ENCODE peak calls at places on chromosomes 12 and 14, in four cellular contexts. Y, P, R and Q are unnamed samples.

GRCh38 chr12:80567391-80567790 is 123.4 kb downstream of the PTPRQ start:
- DNase-seq in P (no peak), Y (no peak), R (no peak), Q (no peak)

GRCh38 chr14:85602366-85602765 is 72.4 kb downstream of the FLRT2 start:
- DNase-seq in R (no peak), Y (no peak), P (no peak), Q (no peak)

GRCh38 chr14:91244501-91244901 is at the start of gene GPR68:
- DNase-seq in Y (no peak), P (peak), R (no peak), Q (no peak)

GRCh38 chr14:90726656-90727055 is 89.6 kb downstream of the TTC7B start:
- DNase-seq in P (no peak), R (peak), Y (no peak), Q (no peak)

GRCh38 chr14:72962829-72963312 is 36.6 kb downstream of the DCAF4 start:
- DNase-seq in Y (peak), P (peak), R (peak), Q (peak)

GRCh38 chr14:22272408-22272807 is 316.6 kb downstream of the DAD1 start:
- DNase-seq in P (no peak), Y (no peak), R (no peak), Q (no peak)

GRCh38 chr12:42716521-42716920 is 127.0 kb upstream of the PRICKLE1 start:
- DNase-seq in Y (no peak), P (no peak), R (no peak), Q (no peak)

GRCh38 chr12:9730591-9730990 is 2.3 kb downstream of the CLECL1 start:
- DNase-seq in R (no peak), P (no peak), Y (no peak), Q (no peak)

GRCh38 chr12:22377731-22378496 is 43.4 kb upstream of the ST8SIA1 start:
- DNase-seq in Y (no peak), R (no peak), P (no peak), Q (no peak)

GRCh38 chr12:31491819-31492598 is 98.9 kb downstream of the DENND5B start:
- DNase-seq in Y (peak), P (no peak), R (peak), Q (no peak)

GRCh38 chr12:116525418-116526001 is 33.7 kb upstream of the MAP1LC3B2 start:
- DNase-seq in P (no peak), Y (no peak), R (peak), Q (no peak)

GRCh38 chr12:879641-880040 is 69.9 kb downstream of the RAD52 start:
- DNase-seq in P (no peak), Y (no peak), R (no peak), Q (no peak)

GRCh38 chr14:81465507-81466228 is 65.5 kb upstream of the STON2 start:
- DNase-seq in P (no peak), Y (no peak), R (no peak), Q (no peak)

GRCh38 chr12:7628401-7628961 is 37.2 kb downstream of the APOBEC1 start:
- DNase-seq in P (no peak), R (no peak), Y (no peak), Q (no peak)

GRCh38 chr12:57718641-57719528 is 19.7 kb downstream of the AGAP2 start:
- DNase-seq in R (no peak), P (peak), Y (no peak), Q (no peak)

GRCh38 chr12:59708484-59708883 is 112.7 kb downstream of the SLC16A7 start:
- DNase-seq in P (no peak), Y (no peak), R (no peak), Q (no peak)

GRCh38 chr14:26531894-26532293 is 65.9 kb downstream of the NOVA1 start:
- DNase-seq in Y (peak), R (no peak), P (no peak), Q (no peak)

GRCh38 chr12:38934078-38934584 is 28.7 kb upstream of the CPNE8 start:
- DNase-seq in P (no peak), Y (no peak), R (no peak), Q (peak)

GRCh38 chr14:90695997-90696681 is 120.1 kb downstream of the TTC7B start:
- DNase-seq in P (no peak), R (no peak), Y (no peak), Q (no peak)

GRCh38 chr12:56288705-56289387 is 11.3 kb downstream of the CS start:
- DNase-seq in R (no peak), Y (no peak), P (no peak), Q (no peak)

GRCh38 chr12:5546616-5547015 is 114.7 kb downstream of the NTF3 start:
- DNase-seq in R (no peak), P (no peak), Y (no peak), Q (no peak)

GRCh38 chr12:120228041-120228290 is 27.1 kb upstream of the RPLP0 start:
- DNase-seq in P (no peak), Y (no peak), R (no peak), Q (no peak)

GRCh38 chr14:98736701-98737338 is 535.2 kb downstream of the BCL11B start:
- DNase-seq in R (no peak), Y (no peak), P (no peak), Q (no peak)

GRCh38 chr14:30214456-30215090 is 286.9 kb upstream of the PRKD1 start:
- DNase-seq in Y (peak), P (no peak), R (peak), Q (peak)

GRCh38 chr14:104819361-104819771 is 18.5 kb downstream of the ZBTB42 start:
- DNase-seq in R (no peak), Y (no peak), P (no peak), Q (no peak)

GRCh38 chr14:39109893-39110715 is 4.0 kb upstream of the GEMIN2 start:
- DNase-seq in P (no peak), R (no peak), Y (no peak), Q (peak)

GRCh38 chr14:75476274-75476995 is 45.8 kb upstream of the BATF start:
- DNase-seq in R (no peak), P (no peak), Y (peak), Q (no peak)

GRCh38 chr12:69986109-69986508 is 161.1 kb downstream of the MYRFL start:
- DNase-seq in Y (no peak), P (no peak), R (no peak), Q (no peak)

GRCh38 chr12:69988601-69989194 is 163.7 kb downstream of the MYRFL start:
- DNase-seq in R (no peak), P (no peak), Y (no peak), Q (no peak)

GRCh38 chr12:69985656-69986055 is 160.6 kb downstream of the MYRFL start:
- DNase-seq in P (peak), R (peak), Y (peak), Q (peak)

GRCh38 chr12:69984216-69984615 is 159.2 kb downstream of the MYRFL start:
- DNase-seq in R (no peak), P (no peak), Y (no peak), Q (no peak)

GRCh38 chr12:69987453-69988102 is 162.6 kb downstream of the MYRFL start:
- DNase-seq in Y (peak), R (peak), P (no peak), Q (no peak)
- H3K9ac ChIP-seq in Y (no peak), R (peak), P (no peak), Q (no peak)

DNA sequence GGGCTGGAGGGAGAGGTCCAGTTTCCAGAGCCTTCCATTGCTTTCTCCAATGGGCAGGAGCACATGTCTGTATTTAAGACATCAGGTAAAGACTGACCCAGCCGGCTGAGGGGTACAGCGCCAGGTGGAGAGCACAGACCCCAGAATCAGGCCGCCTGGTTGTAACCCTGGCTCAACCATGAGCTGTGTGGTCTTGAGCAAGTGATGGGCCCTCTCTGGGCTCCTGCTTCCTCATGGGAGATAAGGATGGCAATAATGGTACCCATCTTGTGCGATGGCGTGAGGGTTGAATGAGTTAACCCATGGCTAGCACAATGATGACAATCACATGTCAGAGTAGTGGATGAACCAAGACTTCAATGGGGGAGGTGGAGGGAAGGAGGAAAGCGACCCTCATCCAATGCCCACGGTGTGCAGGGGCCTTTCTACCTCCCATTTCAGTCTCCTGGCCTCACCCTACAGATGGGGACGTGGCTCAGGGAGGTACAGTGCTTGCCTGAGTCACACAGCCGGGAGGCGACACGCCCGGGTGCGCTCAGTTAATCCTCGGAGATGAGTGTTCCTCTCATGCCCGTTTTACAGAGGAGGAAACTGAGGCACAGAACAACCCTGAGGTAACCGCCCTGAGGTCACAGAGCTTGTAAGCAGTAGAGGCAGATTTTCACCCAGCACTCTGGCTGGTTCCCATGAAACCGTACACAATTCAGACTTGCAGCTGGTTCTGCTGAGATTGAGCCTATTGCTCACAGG is 163.9 kb downstream of the RBM19 start:
- DNase-seq in Y (no peak), R (no peak), P (no peak), Q (no peak)
- TF ChIP-seq FOSL1 in Y (no peak), R (no peak), P (no peak), Q (no peak)

DNA sequence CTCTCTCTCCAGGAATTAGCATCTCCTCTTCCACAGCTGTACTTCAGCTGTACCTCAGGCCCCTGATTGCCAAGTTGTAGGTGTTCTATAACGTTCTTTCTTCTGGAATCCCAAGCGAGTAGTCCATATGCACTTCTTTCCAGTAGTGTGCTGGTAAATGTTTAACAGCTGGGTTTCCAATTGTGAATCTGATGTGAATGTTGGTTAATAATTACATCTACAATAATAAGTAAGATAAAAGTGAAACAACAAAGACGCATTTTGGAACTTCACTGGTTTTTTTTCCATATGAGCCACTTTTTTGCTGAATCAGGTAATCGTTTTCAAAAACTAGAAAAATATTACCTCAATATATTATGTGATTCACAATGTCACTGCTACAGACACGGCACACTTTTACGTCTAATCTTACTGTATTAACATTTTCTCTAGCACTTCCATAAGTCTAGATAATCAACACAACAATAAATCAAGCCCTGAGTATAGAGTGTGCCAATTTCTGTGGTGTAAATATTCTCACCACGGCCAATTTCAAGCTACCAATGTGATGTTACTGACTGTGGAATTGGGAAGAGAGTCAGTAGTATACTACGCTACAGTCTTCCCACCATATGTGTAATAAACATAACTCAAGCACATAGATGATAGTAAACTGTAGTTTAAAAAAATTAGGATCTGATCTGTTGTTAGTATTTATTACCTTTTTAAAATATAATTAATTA is 113.0 kb downstream of the ZFP36L1 start:
- DNase-seq in P (no peak), Y (peak), R (no peak), Q (no peak)
- H3K9ac ChIP-seq in P (no peak), Y (no peak), R (no peak), Q (no peak)

DNA sequence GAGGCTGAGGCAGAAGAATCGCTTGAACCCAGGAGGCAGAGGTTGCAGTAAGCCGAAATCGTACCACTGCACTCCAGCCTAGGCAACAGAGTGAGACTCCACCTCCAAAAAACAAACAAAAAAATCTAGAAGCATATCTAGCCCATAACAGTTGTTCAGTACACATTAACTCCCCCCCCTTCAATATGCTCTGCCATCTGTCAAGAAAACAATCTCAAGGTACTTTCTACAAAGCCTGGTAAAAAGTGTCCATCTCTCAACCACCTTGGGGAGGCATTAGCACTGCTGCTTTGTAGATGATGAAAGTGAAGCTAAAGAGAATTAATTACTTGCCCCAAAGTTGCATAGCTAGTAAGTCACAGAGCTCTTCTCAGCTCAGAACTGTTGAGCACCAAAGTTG is 24.9 kb downstream of the LGALS3 start:
- DNase-seq in P (no peak), Y (no peak), R (no peak), Q (no peak)
- TF ChIP-seq FOSL1 in P (no peak), Y (no peak), R (no peak), Q (no peak)

GRCh38 chr12:92898755-92899154 is 30.3 kb downstream of the EEA1 start:
- DNase-seq in R (no peak), Y (no peak), P (no peak), Q (no peak)
- H3K9ac ChIP-seq in R (peak), Y (no peak), P (no peak), Q (no peak)

DNA sequence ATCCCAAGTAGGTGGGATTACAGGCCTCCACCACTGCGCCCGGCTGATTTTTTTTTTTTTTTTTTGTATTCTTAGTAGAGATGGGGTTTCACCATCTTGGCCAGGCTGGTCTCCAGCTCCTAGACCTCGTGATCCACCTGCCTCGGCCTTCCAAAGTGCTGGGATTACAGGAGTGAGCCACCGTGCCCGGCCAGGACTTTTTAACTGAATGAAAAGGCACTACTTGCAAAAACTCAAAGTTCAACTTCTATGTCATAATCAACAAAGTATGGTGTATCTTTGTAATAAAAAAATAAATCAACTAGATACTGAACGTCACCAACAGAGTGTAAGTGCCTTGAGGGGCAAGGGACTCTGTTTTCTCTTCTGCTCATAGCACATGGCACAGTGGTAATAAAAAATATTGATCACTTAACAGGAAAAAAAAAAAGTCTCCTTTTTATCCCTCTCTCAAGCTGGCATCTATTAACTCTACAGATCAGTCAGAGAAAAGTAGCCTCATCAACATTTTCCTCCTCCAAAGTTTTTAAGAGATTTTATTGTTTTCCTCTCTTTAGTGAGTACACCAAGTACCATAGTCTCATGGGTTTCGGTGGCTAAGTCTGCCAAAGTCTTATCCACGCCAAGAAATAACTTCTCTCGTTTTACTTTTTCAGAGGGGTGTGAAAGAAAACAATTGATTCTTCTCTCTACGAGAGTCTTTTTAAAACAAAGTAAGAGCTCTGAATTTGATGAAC is 10.6 kb upstream of the FOXN3 start:
- DNase-seq in P (no peak), Y (no peak), R (no peak), Q (no peak)
- TF ChIP-seq FOSL1 in P (no peak), Y (no peak), R (no peak), Q (no peak)

DNA sequence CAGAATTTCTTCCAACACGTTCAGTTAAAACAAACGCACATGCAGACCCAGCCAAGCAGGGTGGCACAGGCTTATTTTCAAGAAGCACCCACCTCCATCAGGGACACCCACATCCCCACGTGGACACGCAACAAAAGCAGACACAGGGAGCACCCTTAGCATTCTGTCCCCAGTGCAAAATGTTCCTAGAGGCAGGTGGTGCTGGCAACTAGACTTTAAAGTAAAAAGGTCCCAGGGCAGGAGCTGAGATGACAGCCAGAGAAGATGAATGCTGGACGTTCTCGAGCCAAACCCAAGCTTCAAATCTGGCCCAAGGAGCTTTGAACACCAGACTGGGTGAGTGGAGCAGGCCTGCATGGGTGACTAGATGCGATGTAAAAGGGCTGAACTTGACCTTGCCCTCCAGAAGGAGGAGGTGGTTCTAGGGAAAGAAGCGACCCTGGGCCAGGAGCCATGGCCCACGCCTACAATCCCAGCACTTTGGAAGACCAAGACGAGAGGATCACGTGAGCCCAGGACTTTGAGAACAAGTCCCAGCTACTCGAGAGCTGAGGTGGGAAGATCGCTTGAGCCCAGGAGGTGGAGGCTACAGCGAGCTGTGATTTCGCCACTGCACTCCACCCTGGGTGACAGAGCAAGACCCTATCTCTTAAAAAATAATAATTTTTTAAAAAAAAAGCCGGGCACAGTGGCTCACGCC is 47.3 kb downstream of the KDM2B start:
- DNase-seq in Y (no peak), P (no peak), R (no peak), Q (no peak)
- H3K9ac ChIP-seq in Y (no peak), P (no peak), R (no peak), Q (no peak)

GRCh38 chr14:100393362-100393761 is 70.2 kb downstream of the SLC25A47 start:
- DNase-seq in Y (no peak), P (no peak), R (no peak), Q (no peak)

GRCh38 chr14:100396266-100396795 is 73.2 kb downstream of the SLC25A47 start:
- DNase-seq in Y (no peak), P (no peak), R (no peak), Q (no peak)

GRCh38 chr14:100394886-100395672 is 71.9 kb downstream of the SLC25A47 start:
- DNase-seq in R (no peak), P (no peak), Y (no peak), Q (no peak)

GRCh38 chr14:100392266-100392850 is 69.2 kb downstream of the SLC25A47 start:
- DNase-seq in R (no peak), P (no peak), Y (no peak), Q (no peak)

DNA sequence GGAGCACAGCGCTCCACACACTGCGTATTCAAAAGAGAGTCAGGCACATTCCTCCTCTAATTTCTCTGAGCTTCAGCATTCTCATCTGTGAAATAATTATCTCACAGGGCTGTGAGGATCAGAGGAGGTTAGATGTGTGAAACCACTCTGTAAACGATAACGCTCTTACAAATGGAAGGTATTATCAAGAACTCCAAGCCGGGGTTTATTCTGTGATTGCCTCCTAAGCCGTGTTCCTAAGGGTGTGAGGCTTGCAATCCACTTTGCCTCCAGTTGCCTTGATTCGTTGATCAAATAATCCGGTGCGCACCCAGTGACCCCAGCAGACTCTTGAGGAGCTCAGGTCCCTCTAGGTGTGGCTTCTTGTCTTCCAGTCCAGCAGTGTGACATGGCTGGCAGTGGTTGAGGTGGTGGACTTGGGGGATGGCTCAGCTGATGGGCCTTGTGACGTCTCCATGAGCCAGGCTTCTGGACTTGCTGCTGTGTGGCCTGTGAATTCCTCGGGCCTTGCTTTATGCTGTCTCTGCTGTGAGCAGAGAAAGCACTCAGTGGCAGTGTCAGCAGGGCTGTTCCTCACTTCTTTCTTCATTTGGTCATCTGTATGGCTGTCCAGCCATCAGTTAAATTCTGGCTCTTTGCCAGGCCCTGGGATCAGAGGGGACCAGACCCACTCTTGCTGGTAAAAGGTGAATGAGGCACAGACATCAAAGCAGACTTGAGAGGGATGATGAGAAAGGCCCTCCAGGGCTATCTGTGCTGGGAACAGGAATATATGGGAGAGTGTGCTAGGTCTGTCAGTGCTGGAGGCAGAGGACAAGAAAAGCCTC is 71.0 kb downstream of the SLC25A47 start:
- DNase-seq in Y (no peak), P (no peak), R (no peak), Q (no peak)
- TF ChIP-seq FOSL1 in Y (no peak), P (no peak), R (no peak), Q (no peak)

GRCh38 chr12:49305762-49306161 is 10.8 kb downstream of the PRPH start:
- DNase-seq in Y (no peak), P (no peak), R (no peak), Q (no peak)

GRCh38 chr12:49304161-49304560 is 9.2 kb downstream of the PRPH start:
- DNase-seq in P (no peak), R (no peak), Y (no peak), Q (no peak)

GRCh38 chr12:49309361-49309760 is 13.7 kb upstream of the TROAP start:
- DNase-seq in Y (no peak), R (no peak), P (no peak), Q (peak)
- H3K9ac ChIP-seq in Y (no peak), R (no peak), P (no peak), Q (peak)